ENCODE peak calls at places on chromosomes 4 and X, in six cellular contexts. L is NB4, R is A549, J is AG04450, A is left lung, N is right lobe of liver. G is an unnamed sample.

GRCh38 chrX:103211012-103211715 is 3.7 kb upstream of the BEX4 start:
- DNase-seq in N (peak; percentile 45), J (no peak), L (peak; percentile 48), A (no peak), R (peak; percentile 34), G (no peak)

GRCh38 chrX:123731987-123732678 is 719 bp downstream of the THOC2 start:
- DNase-seq in A (peak; percentile 78), L (peak; percentile 14), J (no peak), N (peak; percentile 43), R (peak; percentile 21), G (no peak)

GRCh38 chr4:27910227-27910626 is 1049.6 kb downstream of the STIM2 start:
- DNase-seq in N (no peak), R (no peak), L (no peak), A (no peak), J (no peak), G (no peak)

GRCh38 chr4:2373532-2373931 is 44.9 kb downstream of the ZFYVE28 start:
- DNase-seq in A (no peak), N (no peak), R (no peak), J (no peak), L (no peak), G (no peak)

GRCh38 chr4:20217521-20217920 is 34.2 kb upstream of the SLIT2 start:
- DNase-seq in L (no peak), J (no peak), R (no peak), N (no peak), A (no peak), G (no peak)

GRCh38 chrX:50448565-50448964 is 22.1 kb downstream of the DGKK start:
- DNase-seq in L (peak; percentile 71), J (no peak), N (no peak), A (no peak), R (peak; percentile 48), G (no peak)

GRCh38 chr4:6076391-6076790 is 58.2 kb upstream of the C4orf50 start:
- DNase-seq in N (no peak), J (no peak), A (no peak), R (no peak), L (no peak), G (no peak)

GRCh38 chr4:106315476-106315967 is 487 bp downstream of the TBCK start:
- DNase-seq in L (peak; percentile 57), N (no peak), A (no peak), R (no peak), J (no peak), G (peak; percentile 47)

GRCh38 chr4:83028976-83029375 is 6.0 kb upstream of the COPS4 start:
- DNase-seq in A (no peak), J (no peak), R (no peak), L (no peak), N (no peak), G (no peak)

GRCh38 chr4:175330652-175331051 is 412.5 kb downstream of the ADAM29 start:
- DNase-seq in A (no peak), L (peak; percentile 1), J (peak; percentile 21), N (no peak), R (peak; percentile 12), G (no peak)

GRCh38 chr4:137524642-137525384 is 7.5 kb downstream of the PCDH18 start:
- DNase-seq in L (no peak), R (no peak), J (no peak), N (no peak), A (no peak), G (no peak)

GRCh38 chr4:127309360-127310095 is 323.2 kb upstream of the INTU start:
- DNase-seq in L (no peak), J (no peak), A (no peak), N (no peak), R (no peak), G (no peak)

GRCh38 chrX:9662148-9662547 is 103.5 kb downstream of the GPR143 start:
- DNase-seq in N (no peak), J (no peak), L (no peak), R (no peak), A (no peak), G (no peak)

GRCh38 chr4:41281038-41281634 is 24.4 kb downstream of the UCHL1 start:
- DNase-seq in N (peak; percentile 50), R (peak; percentile 84), J (no peak), L (peak; percentile 85), A (no peak), G (no peak)

GRCh38 chrX:39859991-39860861 is 237.5 kb downstream of the BCOR start:
- DNase-seq in R (peak; percentile 65), J (peak; percentile 66), L (peak; percentile 94), A (no peak), N (no peak), G (no peak)

GRCh38 chr4:11904117-11904535 is 475.4 kb upstream of the HS3ST1 start:
- DNase-seq in J (no peak), R (peak; percentile 0), N (peak; percentile 45), L (no peak), A (peak; percentile 22), G (no peak)

GRCh38 chr4:3832536-3833220 is 66.5 kb downstream of the ADRA2C start:
- DNase-seq in A (peak; percentile 48), N (no peak), J (no peak), R (no peak), L (no peak), G (peak; percentile 30)

GRCh38 chr4:139749313-139749712 is 83.7 kb downstream of the MGST2 start:
- DNase-seq in A (no peak), L (peak; percentile 21), J (no peak), N (no peak), R (no peak), G (no peak)

GRCh38 chr4:88698539-88698938 is 910 bp upstream of the NAP1L5 start:
- DNase-seq in N (no peak), L (no peak), J (no peak), A (no peak), R (no peak), G (no peak)

GRCh38 chrX:29553542-29553941 is 661.8 kb upstream of the MAGEB2 start:
- DNase-seq in L (no peak), N (peak; percentile 45), A (no peak), R (no peak), J (no peak), G (no peak)
- H3K4me3 ChIP-seq in L (no peak overlapping the region), N (no peak overlapping the region), A (no peak overlapping the region), R (no peak overlapping the region), J (no peak overlapping the region), G (no peak overlapping the region)

DNA sequence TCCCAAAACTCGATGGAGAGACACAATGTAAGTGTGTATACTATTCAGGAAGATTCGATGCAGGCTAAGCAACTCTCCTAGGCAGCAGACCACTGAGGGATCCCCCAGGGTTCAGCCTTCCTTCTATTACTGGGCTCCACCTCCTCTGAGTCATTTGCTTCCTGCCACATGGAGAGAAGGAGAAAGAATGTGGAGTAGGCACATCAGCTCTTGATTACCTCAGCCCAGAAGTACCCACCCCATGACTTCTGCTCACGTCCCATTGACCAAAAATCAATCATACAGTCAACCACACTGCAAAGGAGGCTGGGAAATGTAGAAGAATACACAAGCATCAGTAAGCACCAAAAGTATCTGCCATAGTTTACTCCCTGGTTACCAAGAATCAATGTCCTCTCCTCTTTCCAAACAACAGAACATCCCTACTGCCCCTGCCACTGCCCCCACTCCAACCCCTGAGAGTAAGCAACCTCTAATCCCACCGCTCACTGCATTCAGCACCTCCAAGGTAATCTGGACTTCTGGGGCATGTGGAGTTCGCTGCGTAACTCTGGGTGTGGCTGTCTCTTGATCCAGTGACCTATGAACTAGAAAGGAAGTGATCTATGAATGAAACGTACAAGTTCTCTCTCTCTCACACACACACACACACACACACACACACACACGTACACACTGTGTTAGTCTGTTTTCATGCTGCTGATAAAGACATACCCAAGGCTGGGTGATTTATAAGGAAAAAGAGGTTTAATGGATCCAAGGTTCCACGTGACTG is 91.2 kb upstream of the C1QTNF7 start:
- DNase-seq in J (peak; percentile 76), A (no peak), L (no peak), N (no peak), R (no peak), G (no peak)
- H3K4me3 ChIP-seq in J (no peak overlapping the region), A (no peak overlapping the region), L (no peak overlapping the region), N (no peak overlapping the region), R (no peak overlapping the region), G (no peak overlapping the region)

DNA sequence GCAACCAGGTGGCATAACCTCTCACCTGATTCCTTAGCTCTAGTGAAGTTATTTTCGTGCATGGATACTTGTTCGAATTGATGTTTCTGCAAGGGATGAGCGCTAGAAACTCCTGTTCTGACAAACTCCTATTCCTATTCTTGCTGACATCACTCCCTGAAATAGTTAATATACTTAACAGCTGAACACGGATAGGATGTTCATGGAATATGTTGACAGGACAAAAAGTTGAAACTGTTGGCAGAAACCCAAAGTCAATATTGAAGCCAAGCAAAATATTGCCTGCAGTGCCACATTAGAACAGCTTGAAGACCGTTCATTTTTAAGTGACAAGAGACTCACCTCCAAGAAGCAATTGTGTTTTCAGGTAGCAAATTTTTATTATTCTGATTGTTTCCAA is at the start of gene KLKB1:
- DNase-seq in R (no peak), J (no peak), L (no peak), N (no peak), A (no peak), G (no peak)
- H3K4me3 ChIP-seq in R (no peak within 1 kb of the TSS), J (no peak within 1 kb of the TSS), L (no peak within 1 kb of the TSS), N (peak within 1 kb of the TSS; percentile 10), A (no peak within 1 kb of the TSS), G (peak within 1 kb of the TSS; percentile 54)

GRCh38 chr4:5012477-5012876 is 6.8 kb downstream of the CYTL1 start:
- DNase-seq in N (no peak), A (no peak), R (peak; percentile 25), J (no peak), L (no peak), G (no peak)

GRCh38 chr4:5010984-5011383 is 8.3 kb downstream of the CYTL1 start:
- DNase-seq in J (no peak), R (no peak), A (no peak), L (no peak), N (no peak), G (no peak)

GRCh38 chr4:5009796-5010195 is 9.5 kb downstream of the CYTL1 start:
- DNase-seq in N (no peak), R (no peak), A (no peak), J (no peak), L (no peak), G (no peak)

GRCh38 chr4:5018096-5018495 is 1.2 kb downstream of the CYTL1 start:
- DNase-seq in N (no peak), R (peak; percentile 11), J (no peak), L (peak; percentile 64), A (no peak), G (no peak)

GRCh38 chr4:5014007-5014682 is 5.1 kb downstream of the CYTL1 start:
- DNase-seq in J (no peak), L (peak; percentile 36), R (no peak), N (no peak), A (no peak), G (no peak)
- H3K4me3 ChIP-seq in J (no peak overlapping the region), L (no peak overlapping the region), R (no peak overlapping the region), N (no peak overlapping the region), A (no peak overlapping the region), G (no peak overlapping the region)

GRCh38 chrX:150779367-150779766 is 86.2 kb downstream of the MTMR1 start:
- DNase-seq in J (no peak), A (no peak), R (no peak), L (peak; percentile 74), N (no peak), G (no peak)
- H3K4me3 ChIP-seq in J (no peak overlapping the region), A (no peak overlapping the region), R (no peak overlapping the region), L (no peak overlapping the region), N (no peak overlapping the region), G (no peak overlapping the region)

G was measured in aorta.